ENCODE peak calls at places on chromosomes 4 and X, in five cellular contexts. T, P, K, A and F are unnamed samples.

GRCh38 chrX:68196939-68197791 is 236.1 kb downstream of the OPHN1 start:
- DNase-seq in T (peak; percentile 17), P (no peak), K (peak; percentile 16), A (peak; percentile 31), F (peak; percentile 34)

GRCh38 chr4:14345356-14345775 is 656.9 kb upstream of the CPEB2 start:
- DNase-seq in T (no peak), P (no peak), K (no peak), A (no peak), F (no peak)

GRCh38 chr4:72314869-72315268 is 254.2 kb downstream of the ADAMTS3 start:
- DNase-seq in T (peak; percentile 20), P (no peak), K (no peak), A (no peak), F (no peak)

GRCh38 chr4:25030283-25031076 is at the start of gene LGI2:
- DNase-seq in T (no peak), P (no peak), K (peak; percentile 59), A (no peak), F (no peak)

GRCh38 chr4:184748251-184748652 is 14.4 kb upstream of the CENPU start:
- DNase-seq in T (peak; percentile 72), P (no peak), K (no peak), A (no peak), F (peak; percentile 49)

GRCh38 chr4:8832130-8832930 is 39.3 kb downstream of the HMX1 start:
- DNase-seq in T (no peak), P (no peak), K (peak; percentile 2), A (no peak), F (no peak)

GRCh38 chrX:20968996-20969395 is 405.2 kb upstream of the CNKSR2 start:
- DNase-seq in T (no peak), P (no peak), K (no peak), A (no peak), F (no peak)

GRCh38 chr4:40321671-40322131 is 13.4 kb upstream of the CHRNA9 start:
- DNase-seq in T (no peak), P (no peak), K (no peak), A (no peak), F (no peak)

GRCh38 chrX:130094712-130095111 is 15.6 kb downstream of the ELF4 start:
- DNase-seq in T (no peak), P (no peak), K (no peak), A (no peak), F (no peak)

GRCh38 chr4:38931125-38931524 is 63.5 kb downstream of the FAM114A1 start:
- DNase-seq in T (no peak), P (no peak), K (no peak), A (no peak), F (no peak)

GRCh38 chr4:21447320-21448055 is 501.1 kb downstream of the KCNIP4 start:
- DNase-seq in T (no peak), P (no peak), K (no peak), A (no peak), F (no peak)

GRCh38 chr4:185859106-185859505 is 47.1 kb upstream of the SORBS2 start:
- DNase-seq in T (no peak), P (no peak), K (no peak), A (no peak), F (no peak)

GRCh38 chr4:151331276-151332042 is 6.1 kb upstream of the SH3D19 start:
- DNase-seq in T (no peak), P (no peak), K (no peak), A (peak; percentile 20), F (no peak)

GRCh38 chr4:47160095-47160494 is 128.7 kb downstream of the GABRB1 start:
- DNase-seq in T (no peak), P (no peak), K (no peak), A (no peak), F (no peak)

GRCh38 chr4:47155907-47156306 is 124.5 kb downstream of the GABRB1 start:
- DNase-seq in T (no peak), P (no peak), K (no peak), A (no peak), F (no peak)

DNA sequence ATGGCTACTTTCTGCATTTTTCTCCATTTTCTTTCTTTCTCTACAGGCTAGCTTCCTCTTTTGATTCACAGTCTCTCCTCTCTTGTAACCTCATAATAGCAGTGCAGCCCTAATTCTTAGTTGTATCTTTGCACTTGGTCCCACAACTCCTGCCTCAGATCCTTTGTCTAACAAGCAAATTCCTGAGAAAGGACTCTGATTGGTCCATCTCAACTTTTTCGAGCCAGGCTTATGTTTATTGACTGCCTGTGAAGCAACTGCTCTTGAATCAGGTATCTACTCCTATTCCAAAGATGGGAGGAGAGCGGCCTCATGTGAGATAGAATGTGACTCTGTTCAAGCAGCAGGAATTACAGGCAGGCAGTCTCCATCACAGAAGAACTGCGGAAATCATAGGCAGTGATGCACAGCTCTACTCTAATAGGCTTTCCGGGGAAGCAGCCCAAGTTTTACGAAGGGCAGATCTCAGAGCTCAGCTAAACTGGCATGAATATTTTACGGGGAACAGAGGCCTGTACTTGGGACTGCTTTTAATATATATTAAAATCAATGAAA is 123.5 kb downstream of the GABRB1 start:
- DNase-seq in T (no peak), P (no peak), K (no peak), A (no peak), F (no peak)
- TF ChIP-seq POLR2A in T (no peak), P (no peak), K (no peak), A (no peak), F (no peak)

GRCh38 chr4:121824171-121824527 is 466 bp upstream of the CCNA2 start:
- DNase-seq in T (no peak), P (no peak), K (no peak), A (no peak), F (no peak)

GRCh38 chr4:121822796-121823504 is 733 bp downstream of the CCNA2 start:
- DNase-seq in T (no peak), P (no peak), K (no peak), A (peak; percentile 64), F (peak; percentile 88)

GRCh38 chr4:121822047-121822446 is 1.6 kb downstream of the CCNA2 start:
- DNase-seq in T (no peak), P (no peak), K (no peak), A (no peak), F (no peak)

GRCh38 chr4:121824950-121825349 is 1.3 kb upstream of the CCNA2 start:
- DNase-seq in T (no peak), P (no peak), K (no peak), A (no peak), F (no peak)

GRCh38 chr4:121823505-121824170 is at the start of gene CCNA2:
- DNase-seq in T (peak; percentile 97), P (peak; percentile 97), K (peak; percentile 97), A (peak; percentile 95), F (peak; percentile 99)
- TF ChIP-seq POLR2A in T (no peak), P (no peak), K (no peak), A (peak; percentile 87), F (peak; percentile 94)

DNA sequence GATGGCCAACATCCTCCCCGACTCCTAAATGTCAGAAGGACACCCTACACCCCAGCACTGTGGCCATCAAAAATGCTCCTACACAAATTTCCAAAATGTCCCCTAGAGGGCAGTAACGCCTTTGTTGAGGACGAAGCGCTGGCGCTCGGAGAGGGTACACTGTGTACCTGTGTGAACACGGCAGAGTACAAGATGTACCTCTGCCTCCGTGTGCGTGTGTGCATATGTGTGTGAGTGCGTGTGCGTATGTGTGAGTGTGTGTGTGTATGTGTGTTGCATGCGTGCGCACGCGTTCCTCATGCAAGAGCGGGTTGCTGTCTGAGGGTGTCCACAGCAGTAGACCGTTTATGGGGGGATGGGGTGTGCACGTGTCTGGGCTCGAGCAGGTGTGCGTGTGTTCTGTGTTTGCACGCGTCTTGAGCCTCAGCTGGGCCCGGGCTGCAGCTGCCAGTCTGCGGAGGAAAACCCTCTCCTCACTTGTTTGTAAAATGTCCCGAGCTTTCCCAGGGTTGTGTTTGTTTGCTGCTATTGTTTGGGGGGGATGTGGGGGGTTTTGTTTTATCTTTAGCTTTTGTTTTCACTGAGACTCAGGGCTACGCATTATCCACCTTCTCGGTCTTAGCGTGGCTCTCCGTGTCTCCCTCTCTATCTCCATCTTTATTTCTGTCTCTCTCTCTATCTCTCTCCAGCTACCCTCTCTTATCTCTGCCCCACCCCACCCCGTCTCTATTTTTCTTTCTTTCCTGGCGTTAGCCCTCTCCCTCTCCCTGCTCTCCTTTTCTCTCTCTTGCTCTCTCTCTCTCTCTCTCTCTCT is 10.4 kb upstream of the TSPYL2 start:
- DNase-seq in T (peak; percentile 63), P (peak; percentile 92), K (peak; percentile 84), A (peak; percentile 57), F (peak; percentile 80)
- TF ChIP-seq POLR2A in T (no peak), P (no peak), K (peak; percentile 39), A (no peak), F (no peak)

GRCh38 chr4:102826105-102826889 is 1.1 kb downstream of the UBE2D3 start:
- DNase-seq in T (no peak), P (no peak), K (no peak), A (no peak), F (no peak)

GRCh38 chr4:102825261-102826071 is 1.9 kb downstream of the UBE2D3 start:
- DNase-seq in T (peak; percentile 61), P (no peak), K (peak; percentile 51), A (peak; percentile 66), F (peak; percentile 88)

GRCh38 chr4:102828497-102828808 is 1.1 kb upstream of the UBE2D3 start:
- DNase-seq in T (no peak), P (no peak), K (no peak), A (no peak), F (no peak)

GRCh38 chr4:102827674-102828496 is 534 bp upstream of the UBE2D3 start:
- DNase-seq in T (peak; percentile 100), P (peak; percentile 99), K (peak; percentile 99), A (peak; percentile 100), F (peak; percentile 100)

GRCh38 chr4:102826890-102827673 is at the start of gene UBE2D3:
- DNase-seq in T (peak; percentile 93), P (peak; percentile 99), K (peak; percentile 95), A (peak; percentile 81), F (peak; percentile 99)
- TF ChIP-seq POLR2A in T (no peak), P (peak; percentile 80), K (peak; percentile 91), A (peak; percentile 60), F (peak; percentile 93)

GRCh38 chr4:53377319-53378170 is at the start of gene FIP1L1:
- DNase-seq in T (peak; percentile 93), P (peak; percentile 99), K (peak; percentile 96), A (peak; percentile 83), F (peak; percentile 94)
- TF ChIP-seq POLR2A in T (no peak), P (no peak), K (peak; percentile 84), A (peak; percentile 84), F (peak; percentile 87)

DNA sequence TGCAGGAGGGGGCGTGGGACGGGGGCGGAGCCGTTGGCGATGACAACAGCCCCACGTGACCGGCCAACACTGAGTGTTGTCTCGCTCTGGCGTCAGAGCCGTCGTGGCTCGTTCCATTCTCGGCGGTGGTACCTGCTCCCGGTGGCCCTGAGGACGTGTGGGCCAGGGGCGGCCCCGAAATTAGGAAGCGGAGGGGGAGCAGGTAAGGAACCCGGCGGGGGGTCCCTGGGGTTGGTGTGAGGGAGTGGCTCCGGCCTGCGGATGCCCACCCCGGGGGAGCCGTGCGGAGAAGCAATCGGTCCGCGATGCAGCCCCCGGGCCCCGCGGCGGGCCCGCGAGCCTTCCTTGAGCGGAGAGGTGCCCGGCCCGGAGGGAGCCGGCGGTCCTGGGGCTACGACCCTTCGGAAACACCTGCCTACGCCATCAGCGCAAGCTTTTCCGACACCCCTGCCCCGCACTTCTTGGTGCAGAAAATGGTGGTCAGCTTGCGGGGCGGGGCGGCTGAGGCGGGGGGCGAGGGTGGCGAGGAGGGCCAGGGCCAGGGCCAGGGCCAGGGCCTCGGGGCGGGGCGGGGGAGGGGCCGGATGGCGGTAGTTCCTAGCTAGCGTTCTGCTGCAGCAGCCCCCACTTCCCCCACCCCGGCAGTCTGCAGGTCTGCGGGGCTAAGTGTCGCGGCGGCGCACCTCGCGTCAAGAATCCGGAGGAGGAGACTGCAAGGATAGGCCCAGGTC is at the start of gene BEX4:
- DNase-seq in T (peak; percentile 75), P (peak; percentile 94), K (peak; percentile 88), A (no peak), F (peak; percentile 90)
- TF ChIP-seq POLR2A in T (no peak), P (no peak), K (peak; percentile 91), A (no peak), F (peak; percentile 81)

GRCh38 chrX:154434394-154435168 is 2.4 kb upstream of the GDI1 start:
- DNase-seq in T (no peak), P (peak; percentile 64), K (no peak), A (no peak), F (no peak)
- TF ChIP-seq POLR2A in T (no peak), P (no peak), K (no peak), A (no peak), F (no peak)